ENCODE peak calls at places on chromosome 12, in five cellular contexts. V, Q, S, Z and M are unnamed samples.

GRCh38 chr12:4026476-4026875 is 153.3 kb upstream of the PARP11 start:
- DNase-seq in Q (no peak), V (no peak), Z (no peak), S (no peak), M (no peak)

GRCh38 chr12:90028620-90029051 is 320.0 kb upstream of the ATP2B1 start:
- DNase-seq in S (no peak), Z (no peak), V (no peak), Q (no peak), M (peak)

GRCh38 chr12:28882444-28882843 is 266.6 kb upstream of the FAR2 start:
- DNase-seq in Q (no peak), V (no peak), S (no peak), Z (no peak), M (peak)

GRCh38 chr12:31922341-31923062 is 36.7 kb upstream of the RESF1 start:
- DNase-seq in Q (no peak), Z (no peak), V (no peak), S (no peak), M (peak)

GRCh38 chr12:51915003-51915625 is 7.8 kb downstream of the ACVRL1 start:
- DNase-seq in Z (peak), S (no peak), Q (no peak), V (peak), M (no peak)

GRCh38 chr12:14638066-14638465 is 58.3 kb downstream of the GUCY2C start:
- DNase-seq in V (no peak), S (no peak), Z (no peak), Q (no peak), M (no peak)

GRCh38 chr12:89181271-89181920 is 170.9 kb downstream of the DUSP6 start:
- DNase-seq in Q (no peak), V (no peak), Z (no peak), S (no peak), M (peak)

GRCh38 chr12:6310771-6311610 is 509 bp downstream of the PLEKHG6 start:
- DNase-seq in Q (no peak), V (peak), Z (no peak), S (no peak), M (no peak)

GRCh38 chr12:29741342-29742241 is 42.1 kb downstream of the TMTC1 start:
- DNase-seq in Q (no peak), S (no peak), V (no peak), Z (no peak), M (no peak)

GRCh38 chr12:117792471-117792870 is 176.3 kb downstream of the KSR2 start:
- DNase-seq in Q (no peak), V (no peak), Z (no peak), S (no peak), M (peak)

GRCh38 chr12:104063712-104064030 is 660 bp upstream of the HCFC2 start:
- DNase-seq in S (no peak), Q (no peak), V (no peak), Z (no peak), M (no peak)

GRCh38 chr12:79927772-79928474 is 7.0 kb downstream of the PPP1R12A start:
- DNase-seq in Z (no peak), S (no peak), V (no peak), Q (no peak), M (no peak)

GRCh38 chr12:46919666-46920065 is 93.9 kb upstream of the SLC38A4 start:
- DNase-seq in Q (no peak), V (no peak), Z (no peak), S (no peak), M (no peak)

GRCh38 chr12:126492181-126492580 is 1426.9 kb downstream of the AACS start:
- DNase-seq in V (no peak), Q (no peak), Z (no peak), S (no peak), M (no peak)

GRCh38 chr12:112906712-112907414 is at the start of gene OAS1:
- DNase-seq in Z (no peak), Q (no peak), V (no peak), S (peak), M (peak)

GRCh38 chr12:68451261-68452091 is 119.3 kb upstream of the MDM1 start:
- DNase-seq in V (no peak), Q (no peak), Z (no peak), S (no peak), M (peak)

GRCh38 chr12:53659011-53659551 is 16.8 kb downstream of the ATP5MC2 start:
- DNase-seq in S (no peak), V (no peak), Q (no peak), Z (no peak), M (peak)

GRCh38 chr12:123942277-123942653 is 30.4 kb downstream of the CCDC92 start:
- DNase-seq in V (no peak), S (no peak), Q (no peak), Z (no peak), M (peak)

GRCh38 chr12:7351177-7351576 is 47.3 kb downstream of the ACSM4 start:
- DNase-seq in S (no peak), Q (no peak), Z (no peak), V (no peak), M (no peak)

GRCh38 chr12:107912421-107913004 is 138.0 kb downstream of the ASCL4 start:
- DNase-seq in S (no peak), V (peak), Q (peak), Z (peak), M (peak)

GRCh38 chr12:92121826-92122225 is 23.8 kb downstream of the BTG1 start:
- DNase-seq in Q (no peak), V (no peak), S (no peak), Z (no peak), M (no peak)

GRCh38 chr12:2868986-2869385 is 8.0 kb downstream of the FOXM1 start:
- DNase-seq in S (no peak), V (no peak), Z (no peak), Q (no peak), M (peak)

GRCh38 chr12:62657363-62657632 is 190.7 kb downstream of the MON2 start:
- DNase-seq in S (no peak), Q (no peak), Z (no peak), V (no peak), M (no peak)

GRCh38 chr12:27550653-27550975 is 26.6 kb downstream of the PPFIBP1 start:
- DNase-seq in V (no peak), Q (no peak), S (no peak), Z (no peak), M (no peak)

GRCh38 chr12:124524231-124524925 is 43.0 kb downstream of the NCOR2 start:
- DNase-seq in Z (no peak), Q (peak), V (no peak), S (no peak), M (peak)

GRCh38 chr12:47190271-47190750 is 110.6 kb upstream of the AMIGO2 start:
- DNase-seq in Z (no peak), S (no peak), V (no peak), Q (no peak), M (peak)

DNA sequence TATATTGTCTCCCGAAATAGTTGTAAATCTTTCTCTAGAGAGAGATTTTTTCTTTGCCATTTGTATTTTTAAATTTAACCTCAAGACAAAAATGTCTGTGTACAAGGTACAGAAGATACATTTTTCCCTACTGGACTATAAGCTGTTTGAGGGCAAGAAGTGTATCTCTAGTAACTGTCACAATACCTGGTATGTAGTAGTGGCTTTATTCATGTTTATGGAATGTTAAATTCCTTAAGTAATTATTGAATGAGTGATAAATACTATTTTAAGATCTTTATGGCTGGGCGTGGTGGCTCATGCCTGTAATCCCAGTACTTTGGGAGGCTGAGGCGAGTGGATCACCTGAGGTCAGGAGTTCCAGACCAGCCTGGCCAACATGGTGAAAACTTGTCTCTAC is 24.4 kb upstream of the CDK17 start:
- DNase-seq in Q (no peak), S (no peak), Z (no peak), V (no peak), M (peak)
- TF ChIP-seq CTCF in Q (no peak), S (no peak), Z (no peak), V (no peak), M (no peak)

DNA sequence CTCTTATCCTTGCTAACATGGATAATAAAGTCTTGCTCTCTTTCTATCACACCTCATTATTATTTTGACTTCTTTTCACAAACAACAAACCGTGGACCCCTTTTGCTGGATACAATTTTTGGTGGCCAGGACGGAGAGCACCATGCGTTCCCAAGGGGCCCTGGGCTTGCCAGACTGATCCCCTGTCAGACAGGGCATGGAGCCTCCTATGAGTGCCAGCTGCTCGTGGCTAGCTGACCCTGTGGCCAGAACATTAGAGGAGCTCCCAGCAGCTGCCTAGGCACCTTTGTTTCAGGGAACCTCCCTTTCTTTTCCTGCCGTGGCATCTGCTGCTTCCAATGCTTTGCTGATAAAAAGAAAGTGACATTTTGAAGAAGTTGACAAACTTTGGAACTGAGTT is 12.5 kb upstream of the CAND1 start:
- DNase-seq in Q (no peak), V (no peak), Z (no peak), S (no peak), M (no peak)
- TF ChIP-seq CTCF in Q (no peak), V (no peak), Z (no peak), S (no peak), M (no peak)

GRCh38 chr12:49366652-49367380 is 446 bp upstream of the SPATS2 start:
- DNase-seq in Q (peak), S (peak), V (peak), Z (peak), M (peak)
- TF ChIP-seq CTCF in Q (no peak), S (peak), V (no peak), Z (peak), M (peak)

GRCh38 chr12:48454675-48455074 is 17.7 kb upstream of the ANP32D start:
- DNase-seq in Z (no peak), S (no peak), Q (no peak), V (no peak), M (peak)
- TF ChIP-seq CTCF in Z (peak), S (peak), Q (peak), V (no peak), M (peak)

GRCh38 chr12:131455218-131455506 is 255.7 kb upstream of the SFSWAP start:
- DNase-seq in Q (no peak), V (no peak), Z (peak), S (peak), M (no peak)

GRCh38 chr12:131456301-131457027 is 254.4 kb upstream of the SFSWAP start:
- DNase-seq in Z (peak), V (no peak), S (peak), Q (peak), M (no peak)

GRCh38 chr12:131455581-131456110 is 255.2 kb upstream of the SFSWAP start:
- DNase-seq in Q (peak), S (peak), V (no peak), Z (peak), M (no peak)

GRCh38 chr12:131452444-131452860 is 258.4 kb upstream of the SFSWAP start:
- DNase-seq in Q (peak), V (peak), Z (peak), S (peak), M (peak)

DNA sequence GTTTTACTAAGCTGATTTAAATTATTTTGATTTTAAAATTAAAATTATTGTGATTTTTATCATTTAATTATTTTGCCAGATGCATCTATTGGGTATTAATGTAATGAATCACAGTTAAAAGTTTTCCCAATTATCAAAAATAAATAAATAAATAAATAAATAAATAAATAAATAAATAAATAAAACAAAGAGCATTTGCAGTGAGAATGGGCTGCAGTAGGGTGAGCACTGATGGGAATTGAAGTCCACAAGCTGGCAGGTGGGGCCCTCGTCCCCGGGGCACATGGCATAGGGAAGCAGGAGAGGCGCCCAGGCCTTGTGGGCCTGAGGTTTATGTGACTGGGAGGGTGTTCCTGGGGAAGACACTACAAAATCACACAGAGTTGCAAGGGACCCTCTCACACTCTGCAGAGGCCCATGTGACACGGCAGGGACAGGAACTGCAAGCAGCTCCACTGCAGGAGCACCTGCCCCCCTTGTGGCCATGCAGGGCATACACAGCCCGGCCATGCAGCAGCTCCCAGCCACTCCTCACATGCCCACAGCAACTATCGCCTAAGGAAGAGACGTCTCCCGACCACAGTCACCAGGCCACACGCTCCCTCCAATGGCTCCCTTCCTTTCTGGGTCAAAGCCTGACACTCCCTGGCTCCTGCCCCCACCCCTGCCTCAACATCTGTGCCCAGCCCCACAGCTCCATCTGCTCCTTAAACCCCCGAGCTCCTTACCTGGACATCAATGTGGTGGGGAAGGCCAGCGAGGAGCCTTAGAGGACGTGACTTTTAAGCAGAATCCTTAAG is 256.3 kb upstream of the SFSWAP start:
- DNase-seq in Q (peak), V (peak), S (peak), Z (peak), M (peak)
- TF ChIP-seq CTCF in Q (peak), V (peak), S (peak), Z (peak), M (peak)

DNA sequence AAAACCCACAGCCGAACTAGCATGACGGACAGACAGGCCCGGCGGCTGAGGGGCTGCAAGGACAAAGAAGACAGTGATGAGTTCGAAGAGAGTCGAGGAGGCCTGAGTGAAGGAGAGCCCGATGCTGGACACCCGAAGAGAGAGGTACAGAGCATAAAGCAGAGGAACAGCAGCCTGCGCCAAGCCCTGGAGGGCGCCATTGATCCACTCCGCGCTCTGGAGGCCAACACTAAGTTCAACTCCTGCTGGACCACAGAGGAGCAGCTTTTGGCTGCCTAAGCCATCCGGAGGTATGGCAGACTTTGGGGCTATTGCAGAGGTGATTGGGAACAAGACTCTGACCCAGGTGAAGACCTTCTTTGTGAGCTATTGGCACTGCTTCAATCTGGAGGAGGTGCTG is 7.8 kb upstream of the PLXNC1 start:
- DNase-seq in Z (no peak), Q (peak), V (peak), S (no peak), M (peak)
- TF ChIP-seq CTCF in Z (peak), Q (no peak), V (peak), S (peak), M (peak)

GRCh38 chr12:19186722-19187661 is 57.5 kb downstream of the PLEKHA5 start:
- DNase-seq in S (no peak), V (no peak), Q (no peak), Z (no peak), M (peak)
- TF ChIP-seq CTCF in S (peak), V (peak), Q (peak), Z (peak), M (peak)

GRCh38 chr12:1703771-1704170 is 12.9 kb downstream of the ADIPOR2 start:
- DNase-seq in Z (no peak), S (no peak), V (no peak), Q (no peak), M (no peak)

GRCh38 chr12:1698638-1699214 is 7.9 kb downstream of the ADIPOR2 start:
- DNase-seq in S (no peak), V (no peak), Q (no peak), Z (no peak), M (no peak)

GRCh38 chr12:1706284-1707016 is 15.6 kb downstream of the ADIPOR2 start:
- DNase-seq in S (no peak), Q (no peak), V (no peak), Z (no peak), M (peak)

GRCh38 chr12:1705774-1706173 is 14.9 kb downstream of the ADIPOR2 start:
- DNase-seq in Z (no peak), Q (no peak), S (no peak), V (no peak), M (no peak)

GRCh38 chr12:1702708-1703107 is 11.8 kb downstream of the ADIPOR2 start:
- DNase-seq in Z (no peak), Q (no peak), S (no peak), V (no peak), M (no peak)
- TF ChIP-seq CTCF in Z (no peak), Q (no peak), S (no peak), V (no peak), M (no peak)